ENCODE peak calls at places on chromosomes 13 and 19, in seven cellular contexts. Y is H1, C is mesendoderm, H is H9, D is IMR-90, E is mesenchymal stem cell, L is neuronal stem cell. N is an unnamed sample.

GRCh38 chr13:36559388-36559787 is 114.4 kb upstream of the SERTM1 start:
- DNase-seq in D (no peak), L (no peak), Y (no peak), H (no peak), C (no peak), E (no peak), N (no peak)

GRCh38 chr19:3593156-3593555 is 7.9 kb downstream of the GIPC3 start:
- DNase-seq in Y (no peak), C (peak), D (no peak), E (no peak), H (peak), L (no peak), N (no peak)

GRCh38 chr19:14028901-14029300 is 953 bp downstream of the RLN3 start:
- DNase-seq in H (no peak), D (no peak), Y (no peak), L (no peak), E (no peak), C (no peak), N (no peak)

GRCh38 chr13:72463561-72463960 is 263.9 kb downstream of the MZT1 start:
- DNase-seq in D (no peak), E (peak), H (no peak), Y (no peak), C (no peak), L (no peak), N (no peak)

GRCh38 chr19:48660854-48661731 is 11.7 kb downstream of the NTN5 start:
- DNase-seq in Y (no peak), D (peak), C (peak), H (peak), L (no peak), E (peak), N (peak)

GRCh38 chr13:27427663-27428062 is 3.2 kb downstream of the GTF3A start:
- DNase-seq in E (no peak), C (no peak), H (no peak), Y (no peak), L (no peak), D (no peak), N (no peak)

GRCh38 chr19:32652893-32653625 is 21.9 kb downstream of the ANKRD27 start:
- DNase-seq in L (no peak), C (no peak), E (no peak), Y (no peak), H (no peak), D (peak), N (peak)

GRCh38 chr19:33403973-33404304 is 30.4 kb downstream of the CEBPG start:
- DNase-seq in Y (no peak), L (no peak), E (no peak), H (no peak), C (no peak), D (no peak), N (no peak)

GRCh38 chr13:20819715-20820114 is 46.0 kb upstream of the EEF1AKMT1 start:
- DNase-seq in L (no peak), C (no peak), E (no peak), H (no peak), D (no peak), Y (no peak), N (no peak)

GRCh38 chr19:28332351-28332750 is 880.6 kb downstream of the UQCRFS1 start:
- DNase-seq in H (no peak), E (no peak), L (no peak), D (no peak), C (no peak), Y (no peak), N (no peak)

GRCh38 chr19:16381756-16382401 is 57.3 kb downstream of the KLF2 start:
- DNase-seq in C (no peak), H (no peak), L (no peak), Y (no peak), E (no peak), D (no peak), N (no peak)

GRCh38 chr19:56132316-56132822 is 8.7 kb upstream of the ZNF444 start:
- DNase-seq in D (peak), H (no peak), E (no peak), Y (no peak), C (no peak), L (no peak), N (peak)

GRCh38 chr13:40568246-40568645 is 98.2 kb downstream of the FOXO1 start:
- DNase-seq in L (no peak), C (no peak), D (no peak), Y (no peak), H (no peak), E (no peak), N (no peak)

GRCh38 chr19:48806518-48806817 is 4.4 kb downstream of the BCAT2 start:
- DNase-seq in C (peak), Y (no peak), L (no peak), H (peak), D (no peak), E (no peak), N (peak)

GRCh38 chr19:30648321-30648720 is 276.1 kb downstream of the ZNF536 start:
- DNase-seq in C (peak), L (no peak), D (peak), E (no peak), Y (no peak), H (no peak), N (no peak)

GRCh38 chr19:13072206-13072898 is 30.3 kb downstream of the LYL1 start:
- DNase-seq in E (no peak), H (no peak), D (no peak), C (no peak), L (no peak), Y (no peak), N (no peak)

GRCh38 chr13:102317593-102317992 is 84.3 kb downstream of the FGF14 start:
- DNase-seq in L (no peak), D (peak), E (peak), Y (no peak), C (peak), H (no peak), N (no peak)

GRCh38 chr19:3010871-3011270 is 18.2 kb downstream of the TLE2 start:
- DNase-seq in H (no peak), C (no peak), E (no peak), L (no peak), Y (no peak), D (no peak), N (no peak)

GRCh38 chr19:20964798-20965197 is 41.7 kb downstream of the ZNF85 start:
- DNase-seq in D (no peak), E (no peak), L (no peak), C (peak), H (peak), Y (peak), N (no peak)

GRCh38 chr19:38004100-38004504 is 97.1 kb downstream of the SIPA1L3 start:
- DNase-seq in D (no peak), Y (no peak), C (no peak), E (no peak), L (no peak), H (no peak), N (no peak)

GRCh38 chr19:7874080-7874856 is at the start of gene PRR36:
- DNase-seq in L (peak), H (peak), C (peak), D (no peak), E (peak), Y (no peak), N (peak)

GRCh38 chr13:54424344-54424743 is 1395.7 kb downstream of the OLFM4 start:
- DNase-seq in D (no peak), Y (no peak), C (peak), H (no peak), L (no peak), E (no peak), N (no peak)

GRCh38 chr19:55857149-55857548 is 20.8 kb downstream of the NLRP4 start:
- DNase-seq in Y (no peak), L (no peak), C (no peak), H (no peak), D (no peak), E (no peak), N (no peak)

GRCh38 chr19:52935434-52935833 is 12.2 kb upstream of the ZNF888 start:
- DNase-seq in E (peak), Y (no peak), H (no peak), L (no peak), C (no peak), D (peak), N (peak)

GRCh38 chr19:1470864-1471513 is 8.0 kb downstream of the C19orf25 start:
- DNase-seq in D (no peak), E (no peak), L (peak), C (peak), H (peak), Y (no peak), N (peak)

GRCh38 chr13:112741835-112742570 is 52.2 kb downstream of the ATP11A start:
- DNase-seq in D (no peak), E (no peak), L (no peak), H (no peak), Y (no peak), C (no peak), N (no peak)

GRCh38 chr13:73715114-73715909 is 418.9 kb downstream of the KLF12 start:
- DNase-seq in Y (no peak), D (no peak), E (no peak), C (no peak), H (no peak), L (no peak), N (peak)

GRCh38 chr13:48502601-48503319 is 30.1 kb downstream of the RCBTB2 start:
- DNase-seq in L (no peak), C (no peak), D (no peak), E (no peak), H (no peak), Y (no peak), N (no peak)

GRCh38 chr19:36215276-36216171 is 618 bp downstream of the ZNF146 start:
- DNase-seq in D (peak), E (peak), C (peak), Y (no peak), L (peak), H (no peak), N (no peak)

GRCh38 chr13:56558698-56559320 is 581.9 kb upstream of the PRR20A start:
- DNase-seq in Y (no peak), D (no peak), C (no peak), L (no peak), E (no peak), H (no peak), N (no peak)

GRCh38 chr13:108643646-108644353 is 14.4 kb downstream of the MYO16 start:
- DNase-seq in H (no peak), E (no peak), D (no peak), L (no peak), Y (no peak), C (no peak), N (no peak)

GRCh38 chr13:112954488-112955270 is 14.3 kb upstream of the MCF2L start:
- DNase-seq in D (no peak), C (no peak), E (no peak), L (no peak), H (no peak), Y (no peak), N (no peak)

GRCh38 chr13:102983496-102983895 is 82.7 kb downstream of the SLC10A2 start:
- DNase-seq in E (no peak), C (no peak), D (no peak), L (no peak), Y (no peak), H (no peak), N (peak)

GRCh38 chr13:26584713-26585112 is 27.2 kb downstream of the WASF3 start:
- DNase-seq in L (no peak), C (no peak), E (peak), D (peak), Y (no peak), H (no peak), N (no peak)

GRCh38 chr19:55255618-55256423 is 3.0 kb downstream of the PPP6R1 start:
- DNase-seq in L (no peak), C (no peak), D (peak), E (peak), H (no peak), Y (no peak), N (peak)

GRCh38 chr19:7294571-7295212 is 478 bp upstream of the INSR start:
- DNase-seq in H (peak), C (peak), D (peak), E (peak), L (peak), Y (no peak), N (peak)

GRCh38 chr13:87274209-87274819 is 396.9 kb upstream of the SLITRK5 start:
- DNase-seq in E (peak), L (peak), Y (no peak), D (peak), C (peak), H (peak), N (peak)

GRCh38 chr13:64912141-64912540 is 2318.0 kb downstream of the PCDH9 start:
- DNase-seq in E (peak), C (peak), Y (no peak), L (no peak), H (no peak), D (peak), N (peak)

GRCh38 chr13:27536361-27537101 is 83.8 kb downstream of the LNX2 start:
- DNase-seq in E (no peak), L (no peak), C (no peak), Y (no peak), H (no peak), D (no peak), N (peak)

GRCh38 chr13:100513987-100514670 is 74.5 kb downstream of the GGACT start:
- DNase-seq in Y (no peak), D (no peak), E (peak), L (no peak), C (no peak), H (peak), N (no peak)

GRCh38 chr19:23474172-23474571 is 78.9 kb upstream of the ZNF91 start:
- DNase-seq in H (no peak), Y (no peak), D (no peak), E (no peak), L (no peak), C (no peak), N (no peak)
- H3K4ac ChIP-seq in H (no peak), Y (no peak), D (no peak), E (no peak), L (no peak), C (no peak), N (no peak)

DNA sequence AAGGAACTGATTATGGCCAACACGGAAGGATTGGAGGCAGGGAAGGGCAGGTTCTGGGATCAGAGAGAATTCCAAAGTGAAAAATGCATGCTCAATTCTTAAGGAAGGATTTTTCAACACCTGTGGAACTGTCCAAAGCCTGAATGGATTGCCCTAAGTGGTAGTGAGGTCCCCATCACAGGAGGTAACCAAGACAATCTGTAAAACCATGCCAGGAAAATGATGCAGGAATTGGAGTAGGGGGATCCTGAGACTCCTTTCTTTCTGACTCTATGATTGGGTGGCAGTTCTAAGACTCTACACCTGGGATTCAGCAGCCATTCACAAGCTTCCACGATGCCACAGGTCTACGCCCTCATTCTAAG is 56.5 kb upstream of the ZNRF4 start:
- DNase-seq in L (no peak), D (no peak), C (no peak), E (no peak), Y (no peak), H (no peak), N (no peak)
- H3K4ac ChIP-seq in L (no peak), D (no peak), C (no peak), E (no peak), Y (no peak), H (no peak), N (no peak)

GRCh38 chr19:18415177-18415867 is 3.9 kb upstream of the SSBP4 start:
- DNase-seq in L (no peak), E (no peak), Y (no peak), C (no peak), D (peak), H (peak), N (no peak)

GRCh38 chr19:18416778-18417249 is 2.4 kb upstream of the SSBP4 start:
- DNase-seq in E (peak), C (peak), D (peak), L (peak), Y (no peak), H (peak), N (peak)

GRCh38 chr19:18417250-18418033 is 1.8 kb upstream of the SSBP4 start:
- DNase-seq in D (peak), H (peak), L (peak), E (peak), C (peak), Y (no peak), N (peak)

GRCh38 chr19:18412610-18413239 is 6.5 kb upstream of the SSBP4 start:
- DNase-seq in H (no peak), D (no peak), Y (no peak), E (no peak), L (no peak), C (no peak), N (no peak)

DNA sequence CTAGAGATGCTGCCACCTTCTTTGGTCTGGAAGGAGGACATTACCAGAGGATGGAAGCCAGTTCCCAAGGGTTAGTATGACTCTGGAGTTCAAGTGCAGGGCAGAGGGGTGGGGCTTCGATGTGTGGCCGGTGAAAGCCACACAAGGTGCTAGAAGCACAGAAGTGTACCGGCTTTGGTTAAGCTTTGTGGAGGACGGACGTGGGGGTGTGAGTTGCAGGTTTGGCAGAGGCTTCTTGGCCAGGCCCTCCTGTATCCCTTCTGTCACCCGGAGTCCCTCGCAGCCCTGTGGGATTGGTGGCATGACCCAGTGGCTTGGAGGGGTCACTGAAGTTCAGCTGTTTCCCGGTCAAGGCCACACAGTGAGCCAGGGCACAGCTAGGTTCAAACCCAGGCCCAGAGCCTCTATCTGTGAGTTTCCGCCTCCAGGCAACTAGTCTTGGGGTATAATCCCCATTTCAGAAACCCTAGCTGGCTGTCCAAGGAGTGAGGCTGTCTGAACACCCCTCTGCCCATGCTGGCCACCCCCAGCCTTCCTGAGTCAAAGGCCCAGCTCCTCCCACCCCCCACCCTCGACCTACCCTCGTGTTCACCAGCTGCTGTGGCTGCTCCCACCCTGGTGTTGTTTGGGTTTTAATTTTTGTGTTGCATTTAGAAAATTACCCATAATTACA is 4.6 kb upstream of the SSBP4 start:
- DNase-seq in D (no peak), L (no peak), H (peak), C (no peak), Y (no peak), E (no peak), N (no peak)
- H3K4ac ChIP-seq in D (peak), L (no peak), H (no peak), C (no peak), Y (no peak), E (peak), N (no peak)

GRCh38 chr19:45492627-45493470 is 4.0 kb downstream of the RTN2 start:
- DNase-seq in L (no peak), D (peak), E (peak), Y (no peak), H (peak), C (peak), N (peak)
- H3K4ac ChIP-seq in L (no peak), D (peak), E (peak), Y (peak), H (no peak), C (no peak), N (no peak)

GRCh38 chr19:10352764-10353671 is 13.6 kb upstream of the ICAM3 start:
- DNase-seq in L (peak), C (peak), Y (peak), D (no peak), H (peak), E (peak), N (no peak)
- H3K4ac ChIP-seq in L (peak), C (no peak), Y (peak), D (no peak), H (no peak), E (peak), N (no peak)

N was measured in trophoblast cell.